ENCODE peak calls at places on chromosomes 13 and 19, in ten cellular contexts. One of them, this sample, is unnamed.

GRCh38 chr19:8367327-8368001 is 3.5 kb downstream of the ANGPTL4 start:
- DNase-seq in tibial nerve: peak; percentile 80
- DNase-seq in neuronal stem cell: peak; percentile 33
- DNase-seq in mesendoderm: peak; percentile 85
- DNase-seq in uterus: peak; percentile 85
- DNase-seq in colonic mucosa: peak; percentile 79
- DNase-seq in heart left ventricle: peak; percentile 96
- DNase-seq in neural progenitor cell: peak; percentile 68
- DNase-seq in GM23248: peak; percentile 92
- DNase-seq in heart right ventricle: peak; percentile 90
- DNase-seq in this sample: peak; percentile 90

GRCh38 chr13:52159159-52159982 is at the start of gene NEK3:
- DNase-seq in colonic mucosa: peak; percentile 72
- DNase-seq in uterus: peak; percentile 63
- DNase-seq in GM23248: peak; percentile 84
- DNase-seq in tibial nerve: peak; percentile 41
- DNase-seq in neural progenitor cell: peak; percentile 84
- DNase-seq in neuronal stem cell: peak; percentile 67
- DNase-seq in heart right ventricle: peak; percentile 77
- DNase-seq in heart left ventricle: peak; percentile 84
- DNase-seq in mesendoderm: peak; percentile 88
- DNase-seq in this sample: peak; percentile 45

GRCh38 chr13:91557328-91557727 is 158.9 kb downstream of the GPC5 start:
- DNase-seq in heart right ventricle: no peak
- DNase-seq in heart left ventricle: no peak
- DNase-seq in mesendoderm: no peak
- DNase-seq in neuronal stem cell: no peak
- DNase-seq in colonic mucosa: no peak
- DNase-seq in neural progenitor cell: no peak
- DNase-seq in uterus: no peak
- DNase-seq in GM23248: no peak
- DNase-seq in tibial nerve: no peak
- DNase-seq in this sample: no peak

GRCh38 chr19:17302391-17303166 is 646 bp downstream of the ABHD8 start:
- DNase-seq in neuronal stem cell: no peak
- DNase-seq in heart left ventricle: no peak
- DNase-seq in mesendoderm: peak; percentile 77
- DNase-seq in colonic mucosa: no peak
- DNase-seq in tibial nerve: no peak
- DNase-seq in uterus: peak; percentile 42
- DNase-seq in neural progenitor cell: peak; percentile 42
- DNase-seq in heart right ventricle: no peak
- DNase-seq in GM23248: no peak
- DNase-seq in this sample: no peak

GRCh38 chr13:40492511-40492910 is 173.9 kb downstream of the FOXO1 start:
- DNase-seq in mesendoderm: no peak
- DNase-seq in uterus: no peak
- DNase-seq in neuronal stem cell: no peak
- DNase-seq in GM23248: no peak
- DNase-seq in tibial nerve: no peak
- DNase-seq in neural progenitor cell: no peak
- DNase-seq in heart left ventricle: peak; percentile 87
- DNase-seq in heart right ventricle: peak; percentile 65
- DNase-seq in colonic mucosa: no peak
- DNase-seq in this sample: no peak

GRCh38 chr19:50817941-50818858 is 5.4 kb downstream of the KLK1 start:
- DNase-seq in neuronal stem cell: peak; percentile 76
- DNase-seq in colonic mucosa: peak; percentile 93
- DNase-seq in neural progenitor cell: peak; percentile 92
- DNase-seq in heart right ventricle: peak; percentile 19
- DNase-seq in heart left ventricle: peak; percentile 52
- DNase-seq in tibial nerve: no peak
- DNase-seq in mesendoderm: peak; percentile 82
- DNase-seq in uterus: no peak
- DNase-seq in GM23248: peak; percentile 52
- DNase-seq in this sample: no peak

GRCh38 chr19:14416743-14417214 is 2.4 kb downstream of the DDX39A start:
- DNase-seq in mesendoderm: no peak
- DNase-seq in GM23248: peak; percentile 70
- DNase-seq in neuronal stem cell: no peak
- DNase-seq in heart left ventricle: no peak
- DNase-seq in heart right ventricle: no peak
- DNase-seq in tibial nerve: no peak
- DNase-seq in uterus: no peak
- DNase-seq in neural progenitor cell: no peak
- DNase-seq in colonic mucosa: peak; percentile 79
- DNase-seq in this sample: no peak

GRCh38 chr13:111337206-111337605 is 16.8 kb downstream of the TEX29 start:
- DNase-seq in tibial nerve: no peak
- DNase-seq in heart left ventricle: no peak
- DNase-seq in uterus: no peak
- DNase-seq in GM23248: peak; percentile 95
- DNase-seq in neuronal stem cell: no peak
- DNase-seq in mesendoderm: no peak
- DNase-seq in heart right ventricle: peak; percentile 0
- DNase-seq in neural progenitor cell: no peak
- DNase-seq in colonic mucosa: no peak
- DNase-seq in this sample: no peak

GRCh38 chr13:108005231-108005630 is 210.1 kb downstream of the LIG4 start:
- DNase-seq in neuronal stem cell: no peak
- DNase-seq in tibial nerve: no peak
- DNase-seq in GM23248: no peak
- DNase-seq in uterus: no peak
- DNase-seq in heart right ventricle: no peak
- DNase-seq in mesendoderm: no peak
- DNase-seq in heart left ventricle: no peak
- DNase-seq in neural progenitor cell: no peak
- DNase-seq in colonic mucosa: no peak
- DNase-seq in this sample: no peak

GRCh38 chr19:6078068-6078467 is 32.2 kb downstream of the RFX2 start:
- DNase-seq in colonic mucosa: no peak
- DNase-seq in neuronal stem cell: no peak
- DNase-seq in neural progenitor cell: no peak
- DNase-seq in heart right ventricle: no peak
- DNase-seq in heart left ventricle: no peak
- DNase-seq in GM23248: no peak
- DNase-seq in tibial nerve: no peak
- DNase-seq in uterus: no peak
- DNase-seq in mesendoderm: no peak
- DNase-seq in this sample: no peak

GRCh38 chr19:19447536-19448237 is 42.2 kb downstream of the GATAD2A start:
- DNase-seq in uterus: no peak
- DNase-seq in heart left ventricle: no peak
- DNase-seq in mesendoderm: no peak
- DNase-seq in neuronal stem cell: no peak
- DNase-seq in heart right ventricle: no peak
- DNase-seq in tibial nerve: no peak
- DNase-seq in GM23248: peak; percentile 27
- DNase-seq in colonic mucosa: no peak
- DNase-seq in neural progenitor cell: no peak
- DNase-seq in this sample: no peak

GRCh38 chr19:17420267-17420924 is 549 bp downstream of the MVB12A start:
- DNase-seq in neural progenitor cell: peak; percentile 77
- DNase-seq in tibial nerve: peak; percentile 12
- DNase-seq in mesendoderm: peak; percentile 43
- DNase-seq in heart right ventricle: peak; percentile 34
- DNase-seq in colonic mucosa: peak; percentile 47
- DNase-seq in uterus: peak; percentile 52
- DNase-seq in GM23248: peak; percentile 50
- DNase-seq in heart left ventricle: peak; percentile 52
- DNase-seq in neuronal stem cell: no peak
- DNase-seq in this sample: peak; percentile 34

GRCh38 chr13:53783466-53783865 is 754.9 kb downstream of the OLFM4 start:
- DNase-seq in neural progenitor cell: no peak
- DNase-seq in neuronal stem cell: no peak
- DNase-seq in heart right ventricle: no peak
- DNase-seq in tibial nerve: no peak
- DNase-seq in mesendoderm: no peak
- DNase-seq in GM23248: no peak
- DNase-seq in colonic mucosa: no peak
- DNase-seq in heart left ventricle: no peak
- DNase-seq in uterus: no peak
- DNase-seq in this sample: no peak

GRCh38 chr13:53782400-53783030 is 753.9 kb downstream of the OLFM4 start:
- DNase-seq in GM23248: peak; percentile 68
- DNase-seq in uterus: no peak
- DNase-seq in heart left ventricle: no peak
- DNase-seq in colonic mucosa: peak; percentile 17
- DNase-seq in mesendoderm: peak; percentile 75
- DNase-seq in neural progenitor cell: peak; percentile 78
- DNase-seq in neuronal stem cell: peak; percentile 63
- DNase-seq in tibial nerve: peak; percentile 21
- DNase-seq in heart right ventricle: peak; percentile 5
- DNase-seq in this sample: no peak

GRCh38 chr13:53778937-53779336 is 750.3 kb downstream of the OLFM4 start:
- DNase-seq in neural progenitor cell: no peak
- DNase-seq in neuronal stem cell: no peak
- DNase-seq in heart right ventricle: no peak
- DNase-seq in tibial nerve: no peak
- DNase-seq in GM23248: no peak
- DNase-seq in uterus: no peak
- DNase-seq in heart left ventricle: no peak
- DNase-seq in mesendoderm: peak; percentile 22
- DNase-seq in colonic mucosa: no peak
- DNase-seq in this sample: no peak

GRCh38 chr13:53784331-53784730 is 755.7 kb downstream of the OLFM4 start:
- DNase-seq in neuronal stem cell: no peak
- DNase-seq in colonic mucosa: no peak
- DNase-seq in uterus: no peak
- DNase-seq in tibial nerve: no peak
- DNase-seq in mesendoderm: no peak
- DNase-seq in neural progenitor cell: no peak
- DNase-seq in GM23248: no peak
- DNase-seq in heart left ventricle: no peak
- DNase-seq in heart right ventricle: no peak
- DNase-seq in this sample: no peak

DNA sequence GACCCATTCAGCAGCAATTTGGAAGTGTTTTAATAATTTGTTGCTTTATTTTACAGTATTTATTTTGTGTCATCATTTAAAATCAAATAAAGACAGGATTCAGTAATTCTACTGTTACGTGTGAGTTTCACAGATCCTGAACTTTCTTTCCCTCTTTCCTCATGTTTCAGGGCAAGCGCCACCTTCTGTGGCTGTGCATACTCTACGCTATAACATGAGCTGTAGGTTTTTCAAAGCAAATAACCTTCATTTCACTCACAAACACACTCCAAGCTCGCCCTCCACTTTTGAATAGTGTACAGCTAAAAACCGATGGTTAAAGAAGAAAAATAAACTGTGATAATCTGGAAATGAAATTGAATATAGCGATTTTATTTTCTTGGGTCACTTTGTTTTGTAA is 753.3 kb downstream of the OLFM4 start:
- DNase-seq in neuronal stem cell: peak; percentile 3
- DNase-seq in heart left ventricle: no peak
- DNase-seq in neural progenitor cell: peak; percentile 46
- DNase-seq in GM23248: no peak
- DNase-seq in tibial nerve: no peak
- DNase-seq in uterus: no peak
- DNase-seq in mesendoderm: peak; percentile 46
- DNase-seq in colonic mucosa: no peak
- DNase-seq in heart right ventricle: no peak
- DNase-seq in this sample: no peak
- H3K27me3 ChIP-seq in neuronal stem cell: no peaks in the 10 kb centered on the region
- H3K27me3 ChIP-seq in heart left ventricle: peaks cover 12% of the 10 kb centered on the region
- H3K27me3 ChIP-seq in neural progenitor cell: no peaks in the 10 kb centered on the region
- H3K27me3 ChIP-seq in GM23248: no peaks in the 10 kb centered on the region
- H3K27me3 ChIP-seq in tibial nerve: no peaks in the 10 kb centered on the region
- H3K27me3 ChIP-seq in uterus: peaks cover 9% of the 10 kb centered on the region
- H3K27me3 ChIP-seq in mesendoderm: no peaks in the 10 kb centered on the region
- H3K27me3 ChIP-seq in colonic mucosa: no peaks in the 10 kb centered on the region
- H3K27me3 ChIP-seq in heart right ventricle: peaks cover 7% of the 10 kb centered on the region
- H3K27me3 ChIP-seq in this sample: no peaks in the 10 kb centered on the region

DNA sequence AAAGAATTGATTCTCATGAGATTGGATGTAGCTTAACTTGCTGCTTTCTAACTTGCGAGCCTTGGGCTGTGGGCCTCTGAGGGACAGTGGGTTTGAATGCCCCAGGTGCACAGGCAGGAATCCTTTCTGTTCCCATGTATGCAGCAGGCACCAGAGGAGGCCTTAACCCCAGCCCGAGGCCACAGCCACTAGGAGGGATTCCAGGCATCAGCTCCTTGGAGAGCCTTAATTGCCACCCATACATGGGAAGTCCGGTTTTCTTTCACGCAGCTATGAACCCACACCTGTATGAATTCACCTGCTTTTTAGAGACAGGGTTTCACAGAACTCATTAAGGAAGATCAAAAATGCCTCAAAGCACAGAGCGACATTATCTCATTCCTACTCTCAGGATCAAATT is 117.9 kb downstream of the CRYL1 start:
- DNase-seq in uterus: no peak
- DNase-seq in neuronal stem cell: no peak
- DNase-seq in heart right ventricle: no peak
- DNase-seq in tibial nerve: no peak
- DNase-seq in GM23248: no peak
- DNase-seq in neural progenitor cell: no peak
- DNase-seq in colonic mucosa: no peak
- DNase-seq in heart left ventricle: no peak
- DNase-seq in mesendoderm: no peak
- DNase-seq in this sample: no peak
- H3K27ac ChIP-seq in uterus: no peak overlapping the region
- H3K27ac ChIP-seq in neuronal stem cell: no peak overlapping the region
- H3K27ac ChIP-seq in heart right ventricle: no peak overlapping the region
- H3K27ac ChIP-seq in tibial nerve: no peak overlapping the region
- H3K27ac ChIP-seq in GM23248: no peak overlapping the region
- H3K27ac ChIP-seq in neural progenitor cell: no peak overlapping the region
- H3K27ac ChIP-seq in colonic mucosa: no peak overlapping the region
- H3K27ac ChIP-seq in heart left ventricle: no peak overlapping the region
- H3K27ac ChIP-seq in mesendoderm: no peak overlapping the region
- H3K27ac ChIP-seq in this sample: no peak overlapping the region

DNA sequence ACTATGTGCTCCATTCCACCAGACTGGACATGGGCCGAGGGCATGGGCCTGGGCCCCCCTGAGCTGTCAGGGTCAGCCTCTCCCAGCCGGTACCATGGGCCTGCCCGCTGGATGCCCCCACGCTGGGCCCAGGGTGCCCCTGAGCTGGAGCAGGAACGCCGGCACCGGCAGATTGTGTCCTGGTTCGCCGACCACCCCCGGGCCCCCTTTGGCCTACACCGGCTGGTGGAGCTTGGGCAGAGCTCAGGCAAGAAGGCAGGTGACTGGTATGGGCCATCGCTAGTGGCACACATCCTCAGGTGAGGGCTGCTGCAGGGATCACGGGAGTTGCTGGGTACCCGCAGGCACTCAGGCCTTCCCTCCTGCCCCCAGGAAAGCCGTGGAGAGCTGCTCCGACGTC is 3.1 kb downstream of the ATG4D start:
- DNase-seq in neuronal stem cell: no peak
- DNase-seq in heart right ventricle: no peak
- DNase-seq in GM23248: no peak
- DNase-seq in uterus: no peak
- DNase-seq in colonic mucosa: no peak
- DNase-seq in neural progenitor cell: no peak
- DNase-seq in tibial nerve: no peak
- DNase-seq in mesendoderm: no peak
- DNase-seq in heart left ventricle: no peak
- DNase-seq in this sample: no peak
- H3K36me3 ChIP-seq in neuronal stem cell: peaks cover 18% of the 10 kb centered on the region
- H3K36me3 ChIP-seq in heart right ventricle: peaks cover 11% of the 10 kb centered on the region
- H3K36me3 ChIP-seq in GM23248: no peaks in the 10 kb centered on the region
- H3K36me3 ChIP-seq in uterus: no peaks in the 10 kb centered on the region
- H3K36me3 ChIP-seq in colonic mucosa: peaks cover 14% of the 10 kb centered on the region
- H3K36me3 ChIP-seq in neural progenitor cell: no peaks in the 10 kb centered on the region
- H3K36me3 ChIP-seq in tibial nerve: peaks cover 21% of the 10 kb centered on the region
- H3K36me3 ChIP-seq in mesendoderm: peaks cover 2% of the 10 kb centered on the region
- H3K36me3 ChIP-seq in heart left ventricle: peaks cover 57% of the 10 kb centered on the region
- H3K36me3 ChIP-seq in this sample: no peaks in the 10 kb centered on the region

GRCh38 chr13:21055016-21055415 is 6.4 kb downstream of the LATS2 start:
- DNase-seq in GM23248: peak; percentile 74
- DNase-seq in mesendoderm: no peak
- DNase-seq in neural progenitor cell: no peak
- DNase-seq in heart right ventricle: no peak
- DNase-seq in heart left ventricle: no peak
- DNase-seq in colonic mucosa: no peak
- DNase-seq in uterus: no peak
- DNase-seq in neuronal stem cell: no peak
- DNase-seq in tibial nerve: no peak
- DNase-seq in this sample: no peak
- H3K27me3 ChIP-seq in GM23248: no peaks in the 10 kb centered on the region
- H3K27me3 ChIP-seq in mesendoderm: no peaks in the 10 kb centered on the region
- H3K27me3 ChIP-seq in neural progenitor cell: no peaks in the 10 kb centered on the region
- H3K27me3 ChIP-seq in heart right ventricle: no peaks in the 10 kb centered on the region
- H3K27me3 ChIP-seq in heart left ventricle: no peaks in the 10 kb centered on the region
- H3K27me3 ChIP-seq in colonic mucosa: no peaks in the 10 kb centered on the region
- H3K27me3 ChIP-seq in uterus: no peaks in the 10 kb centered on the region
- H3K27me3 ChIP-seq in neuronal stem cell: no peaks in the 10 kb centered on the region
- H3K27me3 ChIP-seq in tibial nerve: no peaks in the 10 kb centered on the region
- H3K27me3 ChIP-seq in this sample: no peaks in the 10 kb centered on the region